ENCODE peak calls at places on chromosome 17, in eight cellular contexts. C is cardiac fibroblast, B is ovary, V is cardiac muscle cell, U is GM20000, H is mucosa of descending colon, J is AG09319, N is foreskin fibroblast. Z is an unnamed sample.

GRCh38 chr17:50274142-50274944 is at the start of gene TMEM92:
- DNase-seq in C (no peak), B (peak), V (no peak), U (no peak), H (peak), J (no peak), N (no peak), Z (no peak)

GRCh38 chr17:58278661-58279015 is 2.1 kb downstream of the MPO start:
- DNase-seq in C (peak), B (no peak), V (no peak), U (no peak), H (no peak), J (no peak), N (peak), Z (no peak)

GRCh38 chr17:1005361-1005946 is 8.5 kb downstream of the TIMM22 start:
- DNase-seq in C (peak), B (peak), V (peak), U (no peak), H (peak), J (peak), N (peak), Z (no peak)

GRCh38 chr17:32265192-32265895 is at the start of gene RHBDL3:
- DNase-seq in C (no peak), B (peak), V (no peak), U (peak), H (peak), J (no peak), N (no peak), Z (no peak)

GRCh38 chr17:34182036-34182803 is 72.9 kb upstream of the CCL2 start:
- DNase-seq in C (no peak), B (no peak), V (no peak), U (no peak), H (no peak), J (no peak), N (no peak), Z (no peak)

GRCh38 chr17:57577751-57578607 is 167.1 kb downstream of the CCDC182 start:
- DNase-seq in C (peak), B (peak), V (peak), U (no peak), H (peak), J (peak), N (peak), Z (peak)

GRCh38 chr17:66717680-66718079 is 117.2 kb upstream of the CACNG5 start:
- DNase-seq in C (no peak), B (no peak), V (no peak), U (peak), H (no peak), J (no peak), N (no peak), Z (no peak)

GRCh38 chr17:28041844-28042656 is 427 bp upstream of the NLK start:
- DNase-seq in C (no peak), B (no peak), V (no peak), U (no peak), H (no peak), J (no peak), N (peak), Z (no peak)

GRCh38 chr17:66782866-66783265 is 52.1 kb upstream of the CACNG5 start:
- DNase-seq in C (no peak), B (no peak), V (no peak), U (no peak), H (no peak), J (no peak), N (no peak), Z (no peak)

GRCh38 chr17:32985357-32985756 is 6.3 kb upstream of the SPACA3 start:
- DNase-seq in C (no peak), B (no peak), V (no peak), U (no peak), H (peak), J (no peak), N (no peak), Z (no peak)

GRCh38 chr17:55265434-55266021 is 768 bp downstream of the HLF start:
- DNase-seq in C (no peak), B (no peak), V (peak), U (peak), H (peak), J (no peak), N (no peak), Z (no peak)

GRCh38 chr17:40021471-40021961 is 6.3 kb downstream of the CSF3 start:
- DNase-seq in C (peak), B (no peak), V (peak), U (no peak), H (no peak), J (peak), N (peak), Z (no peak)

GRCh38 chr17:1058423-1059130 is 61.6 kb downstream of the TIMM22 start:
- DNase-seq in C (peak), B (no peak), V (peak), U (no peak), H (peak), J (no peak), N (peak), Z (peak)

GRCh38 chr17:73170324-73170723 is 5.5 kb downstream of the SSTR2 start:
- DNase-seq in C (no peak), B (no peak), V (no peak), U (no peak), H (no peak), J (no peak), N (no peak), Z (no peak)

GRCh38 chr17:9434502-9435113 is 141.0 kb downstream of the STX8 start:
- DNase-seq in C (no peak), B (no peak), V (no peak), U (no peak), H (peak), J (no peak), N (peak), Z (no peak)

GRCh38 chr17:60148300-60148838 is 1.4 kb upstream of the CA4 start:
- DNase-seq in C (no peak), B (no peak), V (no peak), U (no peak), H (no peak), J (no peak), N (no peak), Z (no peak)

GRCh38 chr17:37503148-37503547 is 13.5 kb downstream of the DUSP14 start:
- DNase-seq in C (no peak), B (no peak), V (no peak), U (no peak), H (no peak), J (no peak), N (no peak), Z (no peak)

GRCh38 chr17:42780816-42781638 is 617 bp downstream of the WNK4 start:
- DNase-seq in C (no peak), B (no peak), V (no peak), U (peak), H (peak), J (no peak), N (no peak), Z (no peak)

GRCh38 chr17:71068351-71068750 is 899.0 kb downstream of the KCNJ2 start:
- DNase-seq in C (no peak), B (no peak), V (no peak), U (no peak), H (no peak), J (no peak), N (no peak), Z (no peak)

GRCh38 chr17:70539172-70539924 is 370.0 kb downstream of the KCNJ2 start:
- DNase-seq in C (no peak), B (no peak), V (peak), U (no peak), H (no peak), J (no peak), N (no peak), Z (no peak)

GRCh38 chr17:49510059-49510719 is 15.1 kb downstream of the NGFR start:
- DNase-seq in C (no peak), B (no peak), V (no peak), U (no peak), H (no peak), J (no peak), N (no peak), Z (no peak)

GRCh38 chr17:56918916-56919315 is 5.1 kb upstream of the TRIM25 start:
- DNase-seq in C (peak), B (no peak), V (peak), U (no peak), H (no peak), J (peak), N (peak), Z (no peak)

GRCh38 chr17:5127910-5128309 is 12.1 kb downstream of the USP6 start:
- DNase-seq in C (no peak), B (no peak), V (no peak), U (no peak), H (no peak), J (no peak), N (no peak), Z (no peak)
- TF ChIP-seq CTCF in C (no peak), B (no peak), V (no peak), U (no peak), H (no peak), J (no peak), N (no peak), Z (no peak)

GRCh38 chr17:17872468-17873345 is 35.9 kb upstream of the SREBF1 start:
- DNase-seq in C (no peak), B (no peak), V (no peak), U (no peak), H (no peak), J (no peak), N (no peak), Z (no peak)

GRCh38 chr17:17871913-17872312 is 35.1 kb upstream of the SREBF1 start:
- DNase-seq in C (no peak), B (no peak), V (no peak), U (no peak), H (no peak), J (no peak), N (no peak), Z (no peak)

GRCh38 chr17:17873450-17873991 is 36.7 kb upstream of the SREBF1 start:
- DNase-seq in C (no peak), B (no peak), V (no peak), U (no peak), H (no peak), J (no peak), N (no peak), Z (no peak)

GRCh38 chr17:17868637-17869522 is 32.1 kb upstream of the SREBF1 start:
- DNase-seq in C (peak), B (peak), V (peak), U (no peak), H (no peak), J (no peak), N (no peak), Z (no peak)

DNA sequence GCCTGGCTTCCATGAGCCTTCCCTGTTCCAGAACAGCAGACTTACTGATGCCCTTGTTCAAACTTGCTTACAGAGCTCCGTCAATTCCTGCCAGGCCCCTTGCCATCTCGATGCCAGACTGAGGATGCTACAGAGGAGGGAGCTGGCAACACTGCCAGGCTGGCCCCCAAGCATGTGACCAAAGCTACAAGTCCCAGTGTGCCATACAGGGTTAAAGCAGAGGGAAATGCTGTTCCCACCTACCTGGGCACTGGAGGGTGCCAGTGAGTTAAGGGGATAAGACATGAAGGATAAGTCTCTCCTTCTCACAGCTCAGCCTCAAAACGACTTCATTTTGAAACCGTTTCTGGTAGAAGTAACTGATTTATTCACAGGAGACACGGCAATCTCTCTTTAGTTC is 33.5 kb upstream of the SREBF1 start:
- DNase-seq in C (no peak), B (no peak), V (no peak), U (no peak), H (no peak), J (no peak), N (no peak), Z (no peak)
- TF ChIP-seq CTCF in C (no peak), B (no peak), V (no peak), U (peak), H (no peak), J (no peak), N (no peak), Z (no peak)

GRCh38 chr17:64250211-64250835 is 12.7 kb downstream of the TEX2 start:
- DNase-seq in C (no peak), B (no peak), V (no peak), U (no peak), H (no peak), J (no peak), N (no peak), Z (no peak)
- TF ChIP-seq CTCF in C (no peak), B (no peak), V (no peak), U (no peak), H (no peak), J (no peak), N (no peak), Z (no peak)

GRCh38 chr17:19403021-19403420 is 8.0 kb upstream of the RNF112 start:
- DNase-seq in C (no peak), B (no peak), V (no peak), U (no peak), H (no peak), J (no peak), N (no peak), Z (no peak)
- TF ChIP-seq CTCF in C (no peak), B (no peak), V (no peak), U (no peak), H (no peak), J (no peak), N (no peak), Z (no peak)

Z was measured in neural crest cell.